ENCODE peak calls at places on chromosomes 13 and 19, in eight cellular contexts. D is cardiac fibroblast, S is caudate nucleus, G is mammary epithelial cell, T is putamen, Q is WTC11, P is GM12865, H is fibroblast of lung. F is an unnamed sample.
A peak's percentile ranks its signal among the peaks of the same experiment; 100 is the strongest.

GRCh38 chr19:40270362-40271089 is 14.6 kb downstream of the AKT2 start:
- DNase-seq in D (no peak), S (no peak), G (no peak), T (no peak), Q (peak; percentile 50), P (no peak), H (no peak), F (no peak)

GRCh38 chr13:110388141-110388943 is 81.3 kb downstream of the COL4A2 start:
- DNase-seq in D (peak; percentile 81), S (no peak), G (peak; percentile 58), T (no peak), Q (peak; percentile 29), P (no peak), H (peak; percentile 86), F (no peak)

GRCh38 chr19:30309983-30310805 is 62.0 kb upstream of the ZNF536 start:
- DNase-seq in D (no peak), S (no peak), G (no peak), T (no peak), Q (no peak), P (no peak), H (no peak), F (no peak)

GRCh38 chr13:113671066-113672001 is 4.3 kb downstream of the GRK1 start:
- DNase-seq in D (no peak), S (no peak), G (no peak), T (no peak), Q (peak; percentile 8), P (no peak), H (no peak), F (peak; percentile 29)

GRCh38 chr13:73832203-73832602 is 302.0 kb downstream of the KLF12 start:
- DNase-seq in D (no peak), S (no peak), G (no peak), T (no peak), Q (no peak), P (no peak), H (no peak), F (no peak)

GRCh38 chr19:55251296-55252081 is 7.3 kb downstream of the PPP6R1 start:
- DNase-seq in D (peak; percentile 19), S (no peak), G (no peak), T (no peak), Q (no peak), P (peak; percentile 61), H (no peak), F (no peak)

GRCh38 chr19:2214253-2214652 is 21.9 kb downstream of the PLEKHJ1 start:
- DNase-seq in D (no peak), S (no peak), G (no peak), T (no peak), Q (no peak), P (no peak), H (peak; percentile 13), F (no peak)

GRCh38 chr19:30068528-30069395 is 126.7 kb downstream of the URI1 start:
- DNase-seq in D (no peak), S (no peak), G (no peak), T (no peak), Q (no peak), P (no peak), H (no peak), F (peak; percentile 33)

GRCh38 chr13:81929988-81930387 is 1589.1 kb upstream of the SPRY2 start:
- DNase-seq in D (peak; percentile 1), S (no peak), G (peak; percentile 3), T (peak; percentile 35), Q (no peak), P (no peak), H (peak; percentile 14), F (no peak)

GRCh38 chr13:46553521-46553885 is 533 bp downstream of the LRCH1 start:
- DNase-seq in D (no peak), S (no peak), G (no peak), T (no peak), Q (peak; percentile 33), P (peak; percentile 35), H (no peak), F (no peak)

GRCh38 chr19:32908641-32909190 is 39.1 kb upstream of the SLC7A9 start:
- DNase-seq in D (no peak), S (no peak), G (peak; percentile 69), T (no peak), Q (no peak), P (no peak), H (no peak), F (no peak)

GRCh38 chr13:20672772-20673171 is 30.7 kb upstream of the IL17D start:
- DNase-seq in D (peak; percentile 86), S (no peak), G (no peak), T (no peak), Q (no peak), P (no peak), H (peak; percentile 20), F (no peak)

GRCh38 chr19:6064016-6064702 is 46.1 kb downstream of the RFX2 start:
- DNase-seq in D (no peak), S (no peak), G (peak; percentile 42), T (no peak), Q (no peak), P (no peak), H (no peak), F (no peak)

GRCh38 chr19:15432018-15432494 is 13.3 kb upstream of the AKAP8L start:
- DNase-seq in D (peak; percentile 6), S (no peak), G (no peak), T (no peak), Q (no peak), P (no peak), H (no peak), F (no peak)

GRCh38 chr13:113856716-113857065 is 7.2 kb downstream of the GAS6 start:
- DNase-seq in D (peak; percentile 48), S (no peak), G (no peak), T (no peak), Q (no peak), P (no peak), H (peak; percentile 72), F (peak; percentile 76)

GRCh38 chr13:41356788-41357187 is 45.7 kb downstream of the NAA16 start:
- DNase-seq in D (no peak), S (no peak), G (no peak), T (no peak), Q (no peak), P (no peak), H (no peak), F (no peak)

GRCh38 chr19:55554749-55555152 is 9.4 kb upstream of the SBK3 start:
- DNase-seq in D (no peak), S (no peak), G (no peak), T (no peak), Q (no peak), P (no peak), H (no peak), F (no peak)

GRCh38 chr13:101514100-101514499 is 61.6 kb downstream of the ITGBL1 start:
- DNase-seq in D (no peak), S (no peak), G (no peak), T (no peak), Q (no peak), P (no peak), H (no peak), F (no peak)

GRCh38 chr13:41054212-41054877 is 7.0 kb upstream of the WBP4 start:
- DNase-seq in D (peak; percentile 65), S (no peak), G (peak; percentile 48), T (peak; percentile 17), Q (no peak), P (peak; percentile 82), H (peak; percentile 71), F (no peak)